ENCODE peak calls at places on chromosomes 12 and 14, in four cellular contexts. Y, P, U and H are unnamed samples.

GRCh38 chr12:106138279-106138645 is 492 bp downstream of the NUAK1 start:
- DNase-seq in Y (no peak), P (no peak), U (no peak), H (no peak)

GRCh38 chr14:29016050-29016900 is 249.7 kb downstream of the FOXG1 start:
- DNase-seq in Y (no peak), P (peak), U (peak), H (no peak)

GRCh38 chr14:73244541-73244940 is 7.2 kb downstream of the PAPLN start:
- DNase-seq in Y (no peak), P (no peak), U (no peak), H (no peak)

GRCh38 chr14:90300649-90301048 is 31.1 kb downstream of the NRDE2 start:
- DNase-seq in Y (no peak), P (no peak), U (peak), H (peak)

GRCh38 chr14:87575378-87575777 is 417.6 kb downstream of the GALC start:
- DNase-seq in Y (no peak), P (no peak), U (no peak), H (no peak)

GRCh38 chr12:122099856-122100255 is 21.3 kb downstream of the MLXIP start:
- DNase-seq in Y (no peak), P (no peak), U (peak), H (no peak)

GRCh38 chr14:106845286-106846087 is 1319.1 kb downstream of the TMEM121 start:
- DNase-seq in Y (no peak), P (peak), U (no peak), H (no peak)

GRCh38 chr14:37594916-37595808 is at the start of the genes FOXA1 and TTC6:
- DNase-seq in Y (no peak), P (peak), U (peak), H (peak)

GRCh38 chr14:33362934-33363333 is 424.3 kb downstream of the NPAS3 start:
- DNase-seq in Y (no peak), P (no peak), U (no peak), H (no peak)

GRCh38 chr14:73943083-73943482 is 6.8 kb downstream of the FAM161B start:
- DNase-seq in Y (no peak), P (no peak), U (peak), H (no peak)

GRCh38 chr12:12004524-12004923 is 66.2 kb upstream of the BCL2L14 start:
- DNase-seq in Y (no peak), P (no peak), U (no peak), H (no peak)

GRCh38 chr12:67958187-67958586 is 31.1 kb upstream of the IFNG-AS1 start:
- DNase-seq in Y (no peak), P (no peak), U (no peak), H (no peak)

GRCh38 chr14:105366386-105367074 is 31.8 kb upstream of the TEX22 start:
- DNase-seq in Y (no peak), P (no peak), U (no peak), H (no peak)

GRCh38 chr12:75735853-75736252 is 224.4 kb upstream of the KRR1 start:
- DNase-seq in Y (no peak), P (no peak), U (no peak), H (no peak)

GRCh38 chr14:78399316-78399889 is 229.2 kb downstream of the NRXN3 start:
- DNase-seq in Y (no peak), P (peak), U (peak), H (no peak)

GRCh38 chr12:45666452-45667215 is 62.9 kb upstream of the ARID2 start:
- DNase-seq in Y (no peak), P (no peak), U (peak), H (no peak)

GRCh38 chr14:90785474-90785873 is 30.8 kb downstream of the TTC7B start:
- DNase-seq in Y (no peak), P (peak), U (peak), H (no peak)

GRCh38 chr12:18521461-18521860 is 216.4 kb downstream of the PLCZ1 start:
- DNase-seq in Y (no peak), P (no peak), U (no peak), H (no peak)

GRCh38 chr12:8034802-8035201 is 2.3 kb downstream of the FOXJ2 start:
- DNase-seq in Y (no peak), P (no peak), U (peak), H (no peak)

GRCh38 chr12:47244730-47245285 is 165.0 kb upstream of the AMIGO2 start:
- DNase-seq in Y (no peak), P (no peak), U (no peak), H (no peak)

GRCh38 chr12:48451372-48451771 is 21.0 kb upstream of the ANP32D start:
- DNase-seq in Y (no peak), P (no peak), U (no peak), H (no peak)

GRCh38 chr12:73589220-73589619 is 948.4 kb upstream of the ATXN7L3B start:
- DNase-seq in Y (no peak), P (no peak), U (no peak), H (no peak)

GRCh38 chr14:26448181-26448855 is 149.5 kb downstream of the NOVA1 start:
- DNase-seq in Y (no peak), P (no peak), U (no peak), H (no peak)

GRCh38 chr14:35332517-35333346 is 40.5 kb downstream of the PSMA6 start:
- DNase-seq in Y (no peak), P (no peak), U (peak), H (peak)

GRCh38 chr12:8675471-8676083 is 13.0 kb upstream of the MFAP5 start:
- DNase-seq in Y (no peak), P (no peak), U (no peak), H (no peak)

GRCh38 chr14:63513756-63514155 is 29.4 kb downstream of the PPP2R5E start:
- DNase-seq in Y (no peak), P (no peak), U (no peak), H (no peak)

GRCh38 chr12:75779891-75780501 is 251.6 kb downstream of the PHLDA1 start:
- DNase-seq in Y (no peak), P (no peak), U (no peak), H (no peak)

GRCh38 chr12:124278389-124279101 is 16.3 kb upstream of the RFLNA start:
- DNase-seq in Y (no peak), P (no peak), U (no peak), H (no peak)

GRCh38 chr12:40560848-40561247 is 131.4 kb upstream of the CNTN1 start:
- DNase-seq in Y (no peak), P (no peak), U (no peak), H (no peak)

GRCh38 chr14:33432407-33433023 is 493.8 kb downstream of the NPAS3 start:
- DNase-seq in Y (no peak), P (peak), U (peak), H (no peak)

GRCh38 chr12:6684609-6685008 is 4.6 kb downstream of the ZNF384 start:
- DNase-seq in Y (no peak), P (peak), U (peak), H (no peak)

GRCh38 chr14:102088012-102088792 is 1.4 kb upstream of the HSP90AA1 start:
- DNase-seq in Y (no peak), P (peak), U (peak), H (no peak)

GRCh38 chr12:120760349-120761245 is 35.0 kb downstream of the ACADS start:
- DNase-seq in Y (no peak), P (no peak), U (no peak), H (no peak)

GRCh38 chr14:61527325-61528100 is 167.8 kb upstream of the HIF1A start:
- DNase-seq in Y (no peak), P (peak), U (no peak), H (peak)

GRCh38 chr12:130873106-130873795 is 1.4 kb downstream of the RAN start:
- DNase-seq in Y (no peak), P (no peak), U (peak), H (no peak)

GRCh38 chr12:130872179-130873096 is 572 bp downstream of the RAN start:
- DNase-seq in Y (no peak), P (peak), U (peak), H (peak)

GRCh38 chr12:130868412-130868811 is 3.5 kb upstream of the RAN start:
- DNase-seq in Y (no peak), P (no peak), U (peak), H (no peak)

GRCh38 chr12:130871286-130872178 is at the start of gene RAN:
- DNase-seq in Y (peak), P (peak), U (peak), H (peak)

GRCh38 chr12:130870442-130871285 is 1.2 kb upstream of the RAN start:
- DNase-seq in Y (peak), P (peak), U (peak), H (peak)
- TF ChIP-seq POLR2A in Y (no peak), P (no peak), U (no peak), H (peak)

GRCh38 chr14:39182770-39183684 is 8.0 kb downstream of the PNN start:
- DNase-seq in Y (no peak), P (no peak), U (no peak), H (no peak)

GRCh38 chr14:39184628-39185255 is 9.7 kb downstream of the PNN start:
- DNase-seq in Y (no peak), P (no peak), U (no peak), H (no peak)

GRCh38 chr14:39181693-39182047 is 6.6 kb downstream of the PNN start:
- DNase-seq in Y (no peak), P (no peak), U (no peak), H (no peak)

GRCh38 chr14:39185256-39186049 is 10.4 kb downstream of the PNN start:
- DNase-seq in Y (no peak), P (no peak), U (no peak), H (no peak)

DNA sequence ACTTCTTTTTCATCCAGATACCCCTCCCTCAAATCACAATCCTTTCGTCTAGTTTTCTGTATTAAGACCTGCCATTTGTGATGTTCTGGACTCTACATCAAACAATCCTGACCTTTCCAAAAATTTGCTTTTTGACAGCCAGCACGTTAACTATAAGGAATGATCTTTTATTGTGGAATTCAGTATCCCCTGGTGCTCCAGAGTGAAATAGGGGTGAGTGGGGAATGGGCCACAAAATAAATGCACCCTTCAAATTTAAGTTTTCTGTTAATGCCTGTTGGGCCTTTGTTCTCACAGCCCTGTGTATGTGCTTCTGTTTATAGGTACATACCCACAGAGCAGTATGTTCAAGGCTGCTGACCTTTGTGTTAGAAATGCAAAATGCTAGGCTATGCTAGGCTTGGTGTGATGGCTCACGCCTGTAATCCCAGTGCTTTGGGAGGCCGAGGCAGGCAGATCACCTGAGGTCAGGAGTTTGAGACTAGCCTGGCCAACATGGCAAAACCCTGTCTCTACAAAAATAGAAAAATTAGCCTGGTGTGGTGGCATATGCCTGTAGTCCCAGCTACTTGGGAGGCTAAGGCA is 12.0 kb downstream of the PNN start:
- DNase-seq in Y (no peak), P (no peak), U (no peak), H (no peak)
- TF ChIP-seq POLR2A in Y (no peak), P (no peak), U (no peak), H (no peak)

GRCh38 chr14:31026395-31027096 is 367 bp upstream of the STRN3 start:
- DNase-seq in Y (peak), P (peak), U (peak), H (peak)
- TF ChIP-seq POLR2A in Y (peak), P (peak), U (peak), H (peak)

GRCh38 chr12:112018571-112019237 is 5.5 kb downstream of the ERP29 start:
- DNase-seq in Y (no peak), P (no peak), U (no peak), H (peak)

GRCh38 chr12:112017041-112017440 is 3.8 kb downstream of the ERP29 start:
- DNase-seq in Y (no peak), P (no peak), U (no peak), H (no peak)

GRCh38 chr12:112023759-112024396 is 10.7 kb downstream of the ERP29 start:
- DNase-seq in Y (no peak), P (no peak), U (no peak), H (no peak)

GRCh38 chr12:112022241-112023016 is 9.2 kb downstream of the ERP29 start:
- DNase-seq in Y (no peak), P (no peak), U (no peak), H (no peak)

GRCh38 chr12:112020947-112021457 is 7.8 kb downstream of the ERP29 start:
- DNase-seq in Y (no peak), P (no peak), U (no peak), H (no peak)
- TF ChIP-seq POLR2A in Y (no peak), P (no peak), U (no peak), H (no peak)